ENCODE peak calls at places on chromosomes 7 and 10, in seven cellular contexts. One of them, this sample, is unnamed.

GRCh38 chr10:56012146-56012545 is 348.9 kb downstream of the ZWINT start:
- DNase-seq in T-helper 1 cell: no peak
- DNase-seq in stimulated activated CD8-positive, alpha-beta memory T cell treated with anti-CD3 and anti-CD28 coated beads, Interleukin-15, amount 100 ng/mL, for 1 hour: no peak
- DNase-seq in NCI-H1417: no peak
- DNase-seq in posterior cingulate gyrus: no peak
- DNase-seq in tibial artery: no peak
- DNase-seq in AG09319: no peak
- DNase-seq in this sample: no peak

GRCh38 chr7:102101926-102102325 is 184.7 kb upstream of the SH2B2 start:
- DNase-seq in T-helper 1 cell: no peak
- DNase-seq in stimulated activated CD8-positive, alpha-beta memory T cell treated with anti-CD3 and anti-CD28 coated beads, Interleukin-15, amount 100 ng/mL, for 1 hour: no peak
- DNase-seq in NCI-H1417: no peak
- DNase-seq in posterior cingulate gyrus: no peak
- DNase-seq in tibial artery: no peak
- DNase-seq in AG09319: no peak
- DNase-seq in this sample: no peak

GRCh38 chr7:27994639-27995038 is 186.0 kb downstream of the JAZF1 start:
- DNase-seq in T-helper 1 cell: no peak
- DNase-seq in stimulated activated CD8-positive, alpha-beta memory T cell treated with anti-CD3 and anti-CD28 coated beads, Interleukin-15, amount 100 ng/mL, for 1 hour: no peak
- DNase-seq in NCI-H1417: peak
- DNase-seq in posterior cingulate gyrus: no peak
- DNase-seq in tibial artery: no peak
- DNase-seq in AG09319: no peak
- DNase-seq in this sample: no peak

GRCh38 chr10:113776553-113776952 is 25.1 kb downstream of the PLEKHS1 start:
- DNase-seq in T-helper 1 cell: no peak
- DNase-seq in stimulated activated CD8-positive, alpha-beta memory T cell treated with anti-CD3 and anti-CD28 coated beads, Interleukin-15, amount 100 ng/mL, for 1 hour: no peak
- DNase-seq in NCI-H1417: no peak
- DNase-seq in posterior cingulate gyrus: no peak
- DNase-seq in tibial artery: no peak
- DNase-seq in AG09319: no peak
- DNase-seq in this sample: no peak

GRCh38 chr7:73715648-73716317 is 3.7 kb downstream of the STX1A start:
- DNase-seq in T-helper 1 cell: no peak
- DNase-seq in stimulated activated CD8-positive, alpha-beta memory T cell treated with anti-CD3 and anti-CD28 coated beads, Interleukin-15, amount 100 ng/mL, for 1 hour: no peak
- DNase-seq in NCI-H1417: peak
- DNase-seq in posterior cingulate gyrus: no peak
- DNase-seq in tibial artery: no peak
- DNase-seq in AG09319: peak
- DNase-seq in this sample: peak

GRCh38 chr7:55449992-55450535 is 84.9 kb downstream of the LANCL2 start:
- DNase-seq in T-helper 1 cell: no peak
- DNase-seq in stimulated activated CD8-positive, alpha-beta memory T cell treated with anti-CD3 and anti-CD28 coated beads, Interleukin-15, amount 100 ng/mL, for 1 hour: no peak
- DNase-seq in NCI-H1417: no peak
- DNase-seq in posterior cingulate gyrus: no peak
- DNase-seq in tibial artery: no peak
- DNase-seq in AG09319: no peak
- DNase-seq in this sample: no peak

GRCh38 chr10:14617850-14618249 is 156.8 kb downstream of the FAM107B start:
- DNase-seq in T-helper 1 cell: no peak
- DNase-seq in stimulated activated CD8-positive, alpha-beta memory T cell treated with anti-CD3 and anti-CD28 coated beads, Interleukin-15, amount 100 ng/mL, for 1 hour: no peak
- DNase-seq in NCI-H1417: no peak
- DNase-seq in posterior cingulate gyrus: no peak
- DNase-seq in tibial artery: no peak
- DNase-seq in AG09319: no peak
- DNase-seq in this sample: no peak

GRCh38 chr7:37032258-37032601 is 307.9 kb upstream of the AOAH start:
- DNase-seq in T-helper 1 cell: no peak
- DNase-seq in stimulated activated CD8-positive, alpha-beta memory T cell treated with anti-CD3 and anti-CD28 coated beads, Interleukin-15, amount 100 ng/mL, for 1 hour: no peak
- DNase-seq in NCI-H1417: no peak
- DNase-seq in posterior cingulate gyrus: no peak
- DNase-seq in tibial artery: no peak
- DNase-seq in AG09319: no peak
- DNase-seq in this sample: no peak

GRCh38 chr10:123154943-123155505 is 822 bp downstream of the BUB3 start:
- DNase-seq in T-helper 1 cell: no peak
- DNase-seq in stimulated activated CD8-positive, alpha-beta memory T cell treated with anti-CD3 and anti-CD28 coated beads, Interleukin-15, amount 100 ng/mL, for 1 hour: no peak
- DNase-seq in NCI-H1417: peak
- DNase-seq in posterior cingulate gyrus: no peak
- DNase-seq in tibial artery: no peak
- DNase-seq in AG09319: no peak
- DNase-seq in this sample: no peak

GRCh38 chr7:96962221-96962620 is 43.1 kb upstream of the DLX6 start:
- DNase-seq in T-helper 1 cell: no peak
- DNase-seq in stimulated activated CD8-positive, alpha-beta memory T cell treated with anti-CD3 and anti-CD28 coated beads, Interleukin-15, amount 100 ng/mL, for 1 hour: no peak
- DNase-seq in NCI-H1417: no peak
- DNase-seq in posterior cingulate gyrus: no peak
- DNase-seq in tibial artery: peak
- DNase-seq in AG09319: no peak
- DNase-seq in this sample: no peak

GRCh38 chr7:106568680-106569499 is 92.1 kb downstream of the CCDC71L start:
- DNase-seq in T-helper 1 cell: no peak
- DNase-seq in stimulated activated CD8-positive, alpha-beta memory T cell treated with anti-CD3 and anti-CD28 coated beads, Interleukin-15, amount 100 ng/mL, for 1 hour: no peak
- DNase-seq in NCI-H1417: no peak
- DNase-seq in posterior cingulate gyrus: no peak
- DNase-seq in tibial artery: no peak
- DNase-seq in AG09319: peak
- DNase-seq in this sample: no peak

GRCh38 chr7:41579961-41580935 is 122.6 kb downstream of the INHBA start:
- DNase-seq in T-helper 1 cell: no peak
- DNase-seq in stimulated activated CD8-positive, alpha-beta memory T cell treated with anti-CD3 and anti-CD28 coated beads, Interleukin-15, amount 100 ng/mL, for 1 hour: no peak
- DNase-seq in NCI-H1417: no peak
- DNase-seq in posterior cingulate gyrus: no peak
- DNase-seq in tibial artery: no peak
- DNase-seq in AG09319: peak
- DNase-seq in this sample: no peak

GRCh38 chr10:31602541-31603244 is 283.7 kb downstream of the ZEB1 start:
- DNase-seq in T-helper 1 cell: no peak
- DNase-seq in stimulated activated CD8-positive, alpha-beta memory T cell treated with anti-CD3 and anti-CD28 coated beads, Interleukin-15, amount 100 ng/mL, for 1 hour: no peak
- DNase-seq in NCI-H1417: peak
- DNase-seq in posterior cingulate gyrus: peak
- DNase-seq in tibial artery: peak
- DNase-seq in AG09319: peak
- DNase-seq in this sample: no peak

GRCh38 chr7:92778972-92779371 is 57.4 kb downstream of the CDK6 start:
- DNase-seq in T-helper 1 cell: no peak
- DNase-seq in stimulated activated CD8-positive, alpha-beta memory T cell treated with anti-CD3 and anti-CD28 coated beads, Interleukin-15, amount 100 ng/mL, for 1 hour: no peak
- DNase-seq in NCI-H1417: no peak
- DNase-seq in posterior cingulate gyrus: no peak
- DNase-seq in tibial artery: peak
- DNase-seq in AG09319: peak
- DNase-seq in this sample: no peak

GRCh38 chr7:31134246-31135188 is 82.4 kb downstream of the ADCYAP1R1 start:
- DNase-seq in T-helper 1 cell: no peak
- DNase-seq in stimulated activated CD8-positive, alpha-beta memory T cell treated with anti-CD3 and anti-CD28 coated beads, Interleukin-15, amount 100 ng/mL, for 1 hour: no peak
- DNase-seq in NCI-H1417: peak
- DNase-seq in posterior cingulate gyrus: peak
- DNase-seq in tibial artery: no peak
- DNase-seq in AG09319: peak
- DNase-seq in this sample: peak

GRCh38 chr7:142556745-142557144 is 192.5 kb upstream of the PRSS1 start:
- DNase-seq in T-helper 1 cell: no peak
- DNase-seq in stimulated activated CD8-positive, alpha-beta memory T cell treated with anti-CD3 and anti-CD28 coated beads, Interleukin-15, amount 100 ng/mL, for 1 hour: no peak
- DNase-seq in NCI-H1417: no peak
- DNase-seq in posterior cingulate gyrus: no peak
- DNase-seq in tibial artery: no peak
- DNase-seq in AG09319: peak
- DNase-seq in this sample: no peak

GRCh38 chr7:149882264-149883048 is 8.7 kb downstream of the ATP6V0E2 start:
- DNase-seq in T-helper 1 cell: no peak
- DNase-seq in stimulated activated CD8-positive, alpha-beta memory T cell treated with anti-CD3 and anti-CD28 coated beads, Interleukin-15, amount 100 ng/mL, for 1 hour: no peak
- DNase-seq in NCI-H1417: no peak
- DNase-seq in posterior cingulate gyrus: no peak
- DNase-seq in tibial artery: no peak
- DNase-seq in AG09319: no peak
- DNase-seq in this sample: no peak

GRCh38 chr7:27916372-27916771 is 176.4 kb downstream of the TAX1BP1 start:
- DNase-seq in T-helper 1 cell: no peak
- DNase-seq in stimulated activated CD8-positive, alpha-beta memory T cell treated with anti-CD3 and anti-CD28 coated beads, Interleukin-15, amount 100 ng/mL, for 1 hour: no peak
- DNase-seq in NCI-H1417: no peak
- DNase-seq in posterior cingulate gyrus: no peak
- DNase-seq in tibial artery: no peak
- DNase-seq in AG09319: no peak
- DNase-seq in this sample: no peak

GRCh38 chr10:71301371-71301916 is 17.6 kb upstream of the SLC29A3 start:
- DNase-seq in T-helper 1 cell: no peak
- DNase-seq in stimulated activated CD8-positive, alpha-beta memory T cell treated with anti-CD3 and anti-CD28 coated beads, Interleukin-15, amount 100 ng/mL, for 1 hour: no peak
- DNase-seq in NCI-H1417: no peak
- DNase-seq in posterior cingulate gyrus: no peak
- DNase-seq in tibial artery: no peak
- DNase-seq in AG09319: no peak
- DNase-seq in this sample: no peak

GRCh38 chr10:52923520-52923919 is 150.9 kb upstream of the MBL2 start:
- DNase-seq in T-helper 1 cell: no peak
- DNase-seq in stimulated activated CD8-positive, alpha-beta memory T cell treated with anti-CD3 and anti-CD28 coated beads, Interleukin-15, amount 100 ng/mL, for 1 hour: no peak
- DNase-seq in NCI-H1417: no peak
- DNase-seq in posterior cingulate gyrus: no peak
- DNase-seq in tibial artery: no peak
- DNase-seq in AG09319: no peak
- DNase-seq in this sample: no peak

GRCh38 chr7:5661941-5662340 is 119.5 kb downstream of the RNF216 start:
- DNase-seq in T-helper 1 cell: no peak
- DNase-seq in stimulated activated CD8-positive, alpha-beta memory T cell treated with anti-CD3 and anti-CD28 coated beads, Interleukin-15, amount 100 ng/mL, for 1 hour: no peak
- DNase-seq in NCI-H1417: no peak
- DNase-seq in posterior cingulate gyrus: peak
- DNase-seq in tibial artery: no peak
- DNase-seq in AG09319: no peak
- DNase-seq in this sample: no peak

GRCh38 chr7:55486991-55487390 is 85.3 kb downstream of the VOPP1 start:
- DNase-seq in T-helper 1 cell: no peak
- DNase-seq in stimulated activated CD8-positive, alpha-beta memory T cell treated with anti-CD3 and anti-CD28 coated beads, Interleukin-15, amount 100 ng/mL, for 1 hour: no peak
- DNase-seq in NCI-H1417: no peak
- DNase-seq in posterior cingulate gyrus: no peak
- DNase-seq in tibial artery: no peak
- DNase-seq in AG09319: no peak
- DNase-seq in this sample: no peak

GRCh38 chr10:133166828-133167692 is 7.0 kb downstream of the KNDC1 start:
- DNase-seq in T-helper 1 cell: no peak
- DNase-seq in stimulated activated CD8-positive, alpha-beta memory T cell treated with anti-CD3 and anti-CD28 coated beads, Interleukin-15, amount 100 ng/mL, for 1 hour: no peak
- DNase-seq in NCI-H1417: no peak
- DNase-seq in posterior cingulate gyrus: peak
- DNase-seq in tibial artery: peak
- DNase-seq in AG09319: no peak
- DNase-seq in this sample: no peak

GRCh38 chr10:100025528-100026070 is 15.9 kb upstream of the DNMBP start:
- DNase-seq in T-helper 1 cell: no peak
- DNase-seq in stimulated activated CD8-positive, alpha-beta memory T cell treated with anti-CD3 and anti-CD28 coated beads, Interleukin-15, amount 100 ng/mL, for 1 hour: no peak
- DNase-seq in NCI-H1417: peak
- DNase-seq in posterior cingulate gyrus: no peak
- DNase-seq in tibial artery: no peak
- DNase-seq in AG09319: peak
- DNase-seq in this sample: no peak

GRCh38 chr7:121016976-121017375 is 28.5 kb downstream of the CPED1 start:
- DNase-seq in T-helper 1 cell: no peak
- DNase-seq in stimulated activated CD8-positive, alpha-beta memory T cell treated with anti-CD3 and anti-CD28 coated beads, Interleukin-15, amount 100 ng/mL, for 1 hour: no peak
- DNase-seq in NCI-H1417: no peak
- DNase-seq in posterior cingulate gyrus: no peak
- DNase-seq in tibial artery: no peak
- DNase-seq in AG09319: no peak
- DNase-seq in this sample: no peak

GRCh38 chr10:131113165-131113564 is 198.4 kb downstream of the TCERG1L start:
- DNase-seq in T-helper 1 cell: no peak
- DNase-seq in stimulated activated CD8-positive, alpha-beta memory T cell treated with anti-CD3 and anti-CD28 coated beads, Interleukin-15, amount 100 ng/mL, for 1 hour: no peak
- DNase-seq in NCI-H1417: no peak
- DNase-seq in posterior cingulate gyrus: no peak
- DNase-seq in tibial artery: no peak
- DNase-seq in AG09319: no peak
- DNase-seq in this sample: no peak

GRCh38 chr7:10860516-10860915 is 113.2 kb upstream of the PHF14 start:
- DNase-seq in T-helper 1 cell: no peak
- DNase-seq in stimulated activated CD8-positive, alpha-beta memory T cell treated with anti-CD3 and anti-CD28 coated beads, Interleukin-15, amount 100 ng/mL, for 1 hour: no peak
- DNase-seq in NCI-H1417: no peak
- DNase-seq in posterior cingulate gyrus: no peak
- DNase-seq in tibial artery: no peak
- DNase-seq in AG09319: no peak
- DNase-seq in this sample: no peak

GRCh38 chr7:25517906-25518305 is 289.6 kb upstream of the NPVF start:
- DNase-seq in T-helper 1 cell: no peak
- DNase-seq in stimulated activated CD8-positive, alpha-beta memory T cell treated with anti-CD3 and anti-CD28 coated beads, Interleukin-15, amount 100 ng/mL, for 1 hour: no peak
- DNase-seq in NCI-H1417: no peak
- DNase-seq in posterior cingulate gyrus: no peak
- DNase-seq in tibial artery: no peak
- DNase-seq in AG09319: no peak
- DNase-seq in this sample: no peak

GRCh38 chr7:156474241-156474743 is 166.3 kb upstream of the RNF32 start:
- DNase-seq in T-helper 1 cell: no peak
- DNase-seq in stimulated activated CD8-positive, alpha-beta memory T cell treated with anti-CD3 and anti-CD28 coated beads, Interleukin-15, amount 100 ng/mL, for 1 hour: no peak
- DNase-seq in NCI-H1417: no peak
- DNase-seq in posterior cingulate gyrus: no peak
- DNase-seq in tibial artery: no peak
- DNase-seq in AG09319: no peak
- DNase-seq in this sample: no peak

GRCh38 chr10:102451105-102451969 is at the start of gene C10orf95:
- DNase-seq in T-helper 1 cell: no peak
- DNase-seq in stimulated activated CD8-positive, alpha-beta memory T cell treated with anti-CD3 and anti-CD28 coated beads, Interleukin-15, amount 100 ng/mL, for 1 hour: no peak
- DNase-seq in NCI-H1417: peak
- DNase-seq in posterior cingulate gyrus: no peak
- DNase-seq in tibial artery: no peak
- DNase-seq in AG09319: no peak
- DNase-seq in this sample: peak

GRCh38 chr7:127089146-127089545 is 163.6 kb downstream of the GRM8 start:
- DNase-seq in T-helper 1 cell: no peak
- DNase-seq in stimulated activated CD8-positive, alpha-beta memory T cell treated with anti-CD3 and anti-CD28 coated beads, Interleukin-15, amount 100 ng/mL, for 1 hour: no peak
- DNase-seq in NCI-H1417: no peak
- DNase-seq in posterior cingulate gyrus: peak
- DNase-seq in tibial artery: no peak
- DNase-seq in AG09319: no peak
- DNase-seq in this sample: no peak

GRCh38 chr10:133356953-133357292 is 896 bp downstream of the FUOM start:
- DNase-seq in T-helper 1 cell: no peak
- DNase-seq in stimulated activated CD8-positive, alpha-beta memory T cell treated with anti-CD3 and anti-CD28 coated beads, Interleukin-15, amount 100 ng/mL, for 1 hour: no peak
- DNase-seq in NCI-H1417: no peak
- DNase-seq in posterior cingulate gyrus: no peak
- DNase-seq in tibial artery: no peak
- DNase-seq in AG09319: no peak
- DNase-seq in this sample: no peak

GRCh38 chr7:157854066-157854891 is 517.5 kb downstream of the DNAJB6 start:
- DNase-seq in T-helper 1 cell: no peak
- DNase-seq in stimulated activated CD8-positive, alpha-beta memory T cell treated with anti-CD3 and anti-CD28 coated beads, Interleukin-15, amount 100 ng/mL, for 1 hour: no peak
- DNase-seq in NCI-H1417: no peak
- DNase-seq in posterior cingulate gyrus: no peak
- DNase-seq in tibial artery: peak
- DNase-seq in AG09319: no peak
- DNase-seq in this sample: no peak

GRCh38 chr10:59913547-59914237 is 7.3 kb upstream of the CCDC6 start:
- DNase-seq in T-helper 1 cell: no peak
- DNase-seq in stimulated activated CD8-positive, alpha-beta memory T cell treated with anti-CD3 and anti-CD28 coated beads, Interleukin-15, amount 100 ng/mL, for 1 hour: no peak
- DNase-seq in NCI-H1417: no peak
- DNase-seq in posterior cingulate gyrus: no peak
- DNase-seq in tibial artery: no peak
- DNase-seq in AG09319: no peak
- DNase-seq in this sample: no peak

GRCh38 chr7:27898735-27899134 is 158.8 kb downstream of the TAX1BP1 start:
- DNase-seq in T-helper 1 cell: no peak
- DNase-seq in stimulated activated CD8-positive, alpha-beta memory T cell treated with anti-CD3 and anti-CD28 coated beads, Interleukin-15, amount 100 ng/mL, for 1 hour: no peak
- DNase-seq in NCI-H1417: no peak
- DNase-seq in posterior cingulate gyrus: no peak
- DNase-seq in tibial artery: no peak
- DNase-seq in AG09319: no peak
- DNase-seq in this sample: no peak

GRCh38 chr10:129877773-129878371 is 86.2 kb downstream of the EBF3 start:
- DNase-seq in T-helper 1 cell: no peak
- DNase-seq in stimulated activated CD8-positive, alpha-beta memory T cell treated with anti-CD3 and anti-CD28 coated beads, Interleukin-15, amount 100 ng/mL, for 1 hour: peak
- DNase-seq in NCI-H1417: no peak
- DNase-seq in posterior cingulate gyrus: no peak
- DNase-seq in tibial artery: no peak
- DNase-seq in AG09319: no peak
- DNase-seq in this sample: peak

GRCh38 chr7:504221-505081 is 15.2 kb downstream of the PDGFA start:
- DNase-seq in T-helper 1 cell: no peak
- DNase-seq in stimulated activated CD8-positive, alpha-beta memory T cell treated with anti-CD3 and anti-CD28 coated beads, Interleukin-15, amount 100 ng/mL, for 1 hour: no peak
- DNase-seq in NCI-H1417: no peak
- DNase-seq in posterior cingulate gyrus: peak
- DNase-seq in tibial artery: peak
- DNase-seq in AG09319: no peak
- DNase-seq in this sample: no peak